ENCODE peak calls at places on chromosomes 12 and 14, in six cellular contexts. One of them, this sample, is unnamed.

GRCh38 chr12:58364389-58365086 is 423.2 kb downstream of the ATP23 start:
- DNase-seq in IMR-90: peak; percentile 99
- DNase-seq in H1: no peak
- DNase-seq in mesendoderm: peak; percentile 56
- DNase-seq in H9: no peak
- DNase-seq in trophoblast cell: peak; percentile 30
- DNase-seq in this sample: no peak

GRCh38 chr12:104060791-104061190 is 3.5 kb upstream of the HCFC2 start:
- DNase-seq in IMR-90: no peak
- DNase-seq in H1: no peak
- DNase-seq in mesendoderm: no peak
- DNase-seq in H9: no peak
- DNase-seq in trophoblast cell: peak; percentile 50
- DNase-seq in this sample: no peak

GRCh38 chr12:3770891-3771290 is 18.0 kb upstream of the CRACR2A start:
- DNase-seq in IMR-90: peak; percentile 61
- DNase-seq in H1: no peak
- DNase-seq in mesendoderm: no peak
- DNase-seq in H9: no peak
- DNase-seq in trophoblast cell: no peak
- DNase-seq in this sample: no peak

GRCh38 chr12:17489452-17489851 is 600.5 kb downstream of the RERGL start:
- DNase-seq in IMR-90: no peak
- DNase-seq in H1: no peak
- DNase-seq in mesendoderm: peak; percentile 13
- DNase-seq in H9: peak; percentile 50
- DNase-seq in trophoblast cell: no peak
- DNase-seq in this sample: no peak

GRCh38 chr12:93333054-93333453 is 44.7 kb upstream of the NUDT4 start:
- DNase-seq in IMR-90: no peak
- DNase-seq in H1: no peak
- DNase-seq in mesendoderm: no peak
- DNase-seq in H9: no peak
- DNase-seq in trophoblast cell: no peak
- DNase-seq in this sample: no peak

GRCh38 chr12:24087294-24087693 is 137.8 kb upstream of the SOX5 start:
- DNase-seq in IMR-90: no peak
- DNase-seq in H1: no peak
- DNase-seq in mesendoderm: no peak
- DNase-seq in H9: no peak
- DNase-seq in trophoblast cell: no peak
- DNase-seq in this sample: no peak

GRCh38 chr12:78916845-78917480 is 52.4 kb downstream of the SYT1 start:
- DNase-seq in IMR-90: peak; percentile 40
- DNase-seq in H1: no peak
- DNase-seq in mesendoderm: peak; percentile 74
- DNase-seq in H9: no peak
- DNase-seq in trophoblast cell: peak; percentile 65
- DNase-seq in this sample: no peak

GRCh38 chr14:88562831-88563686 is at the start of gene ZC3H14:
- DNase-seq in IMR-90: peak; percentile 80
- DNase-seq in H1: no peak
- DNase-seq in mesendoderm: peak; percentile 93
- DNase-seq in H9: peak; percentile 90
- DNase-seq in trophoblast cell: peak; percentile 96
- DNase-seq in this sample: peak; percentile 93

GRCh38 chr12:60012659-60013058 is 416.8 kb downstream of the SLC16A7 start:
- DNase-seq in IMR-90: no peak
- DNase-seq in H1: no peak
- DNase-seq in mesendoderm: no peak
- DNase-seq in H9: no peak
- DNase-seq in trophoblast cell: no peak
- DNase-seq in this sample: no peak

GRCh38 chr12:60020068-60020467 is 424.2 kb downstream of the SLC16A7 start:
- DNase-seq in IMR-90: no peak
- DNase-seq in H1: no peak
- DNase-seq in mesendoderm: no peak
- DNase-seq in H9: no peak
- DNase-seq in trophoblast cell: no peak
- DNase-seq in this sample: no peak

GRCh38 chr12:60014441-60014840 is 418.6 kb downstream of the SLC16A7 start:
- DNase-seq in IMR-90: no peak
- DNase-seq in H1: no peak
- DNase-seq in mesendoderm: no peak
- DNase-seq in H9: no peak
- DNase-seq in trophoblast cell: no peak
- DNase-seq in this sample: no peak
- H3K4ac ChIP-seq in IMR-90: no peak overlapping the region
- H3K4ac ChIP-seq in H1: no peak overlapping the region
- H3K4ac ChIP-seq in mesendoderm: no peak overlapping the region
- H3K4ac ChIP-seq in H9: no peak overlapping the region
- H3K4ac ChIP-seq in trophoblast cell: no peak overlapping the region
- H3K4ac ChIP-seq in this sample: no peak overlapping the region

GRCh38 chr12:53326460-53327185 is 5.2 kb upstream of the AAAS start:
- DNase-seq in IMR-90: no peak
- DNase-seq in H1: no peak
- DNase-seq in mesendoderm: no peak
- DNase-seq in H9: no peak
- DNase-seq in trophoblast cell: no peak
- DNase-seq in this sample: no peak

GRCh38 chr12:53324779-53325538 is 3.5 kb upstream of the AAAS start:
- DNase-seq in IMR-90: peak; percentile 84
- DNase-seq in H1: no peak
- DNase-seq in mesendoderm: peak; percentile 89
- DNase-seq in H9: peak; percentile 91
- DNase-seq in trophoblast cell: peak; percentile 90
- DNase-seq in this sample: peak; percentile 76

GRCh38 chr12:53324113-53324778 is 2.8 kb upstream of the AAAS start:
- DNase-seq in IMR-90: no peak
- DNase-seq in H1: no peak
- DNase-seq in mesendoderm: no peak
- DNase-seq in H9: peak; percentile 60
- DNase-seq in trophoblast cell: no peak
- DNase-seq in this sample: no peak

GRCh38 chr12:53327435-53328042 is 6.1 kb upstream of the AAAS start:
- DNase-seq in IMR-90: no peak
- DNase-seq in H1: no peak
- DNase-seq in mesendoderm: no peak
- DNase-seq in H9: no peak
- DNase-seq in trophoblast cell: peak; percentile 49
- DNase-seq in this sample: no peak

DNA sequence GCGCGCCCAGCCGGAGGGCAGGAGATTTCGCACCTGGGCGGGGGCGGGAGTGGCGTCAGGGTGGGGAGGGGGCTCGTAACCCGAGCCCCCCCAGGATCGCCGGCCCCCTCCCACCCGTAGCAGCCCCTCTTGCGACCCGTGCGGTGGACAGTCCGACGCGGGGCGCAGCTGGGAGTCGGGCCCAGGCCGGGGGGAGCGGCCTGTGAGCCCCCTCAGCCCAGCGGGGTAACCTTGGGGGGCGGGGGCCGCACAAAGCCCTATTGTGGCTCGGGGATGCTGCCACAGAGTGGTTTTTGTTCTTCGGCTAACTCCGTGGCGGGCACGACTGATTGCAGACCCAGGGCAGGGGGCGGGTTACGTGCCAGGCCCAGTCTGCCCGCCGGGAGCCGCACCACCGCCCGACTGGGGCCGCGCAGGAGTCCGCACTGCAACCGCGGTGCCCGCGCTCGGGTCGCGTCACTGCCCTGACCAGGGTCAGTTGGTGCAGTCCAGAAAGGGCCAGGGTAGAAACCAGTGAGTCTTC is 4.2 kb upstream of the AAAS start:
- DNase-seq in IMR-90: no peak
- DNase-seq in H1: no peak
- DNase-seq in mesendoderm: peak; percentile 32
- DNase-seq in H9: peak; percentile 60
- DNase-seq in trophoblast cell: peak; percentile 37
- DNase-seq in this sample: no peak
- H3K4ac ChIP-seq in IMR-90: peak overlapping the region; percentile 51
- H3K4ac ChIP-seq in H1: no peak overlapping the region
- H3K4ac ChIP-seq in mesendoderm: peak overlapping the region; percentile 98
- H3K4ac ChIP-seq in H9: no peak overlapping the region
- H3K4ac ChIP-seq in trophoblast cell: no peak overlapping the region
- H3K4ac ChIP-seq in this sample: peak overlapping the region; percentile 47

GRCh38 chr14:63941023-63941422 is 88.2 kb downstream of the SYNE2 start:
- DNase-seq in IMR-90: no peak
- DNase-seq in H1: no peak
- DNase-seq in mesendoderm: no peak
- DNase-seq in H9: no peak
- DNase-seq in trophoblast cell: no peak
- DNase-seq in this sample: no peak

GRCh38 chr14:63939006-63939270 is 86.1 kb downstream of the SYNE2 start:
- DNase-seq in IMR-90: no peak
- DNase-seq in H1: no peak
- DNase-seq in mesendoderm: no peak
- DNase-seq in H9: no peak
- DNase-seq in trophoblast cell: no peak
- DNase-seq in this sample: no peak

GRCh38 chr14:63933701-63934100 is 80.9 kb downstream of the SYNE2 start:
- DNase-seq in IMR-90: no peak
- DNase-seq in H1: no peak
- DNase-seq in mesendoderm: no peak
- DNase-seq in H9: no peak
- DNase-seq in trophoblast cell: no peak
- DNase-seq in this sample: peak; percentile 33

GRCh38 chr14:63940387-63940786 is 87.6 kb downstream of the SYNE2 start:
- DNase-seq in IMR-90: no peak
- DNase-seq in H1: no peak
- DNase-seq in mesendoderm: no peak
- DNase-seq in H9: no peak
- DNase-seq in trophoblast cell: no peak
- DNase-seq in this sample: no peak

DNA sequence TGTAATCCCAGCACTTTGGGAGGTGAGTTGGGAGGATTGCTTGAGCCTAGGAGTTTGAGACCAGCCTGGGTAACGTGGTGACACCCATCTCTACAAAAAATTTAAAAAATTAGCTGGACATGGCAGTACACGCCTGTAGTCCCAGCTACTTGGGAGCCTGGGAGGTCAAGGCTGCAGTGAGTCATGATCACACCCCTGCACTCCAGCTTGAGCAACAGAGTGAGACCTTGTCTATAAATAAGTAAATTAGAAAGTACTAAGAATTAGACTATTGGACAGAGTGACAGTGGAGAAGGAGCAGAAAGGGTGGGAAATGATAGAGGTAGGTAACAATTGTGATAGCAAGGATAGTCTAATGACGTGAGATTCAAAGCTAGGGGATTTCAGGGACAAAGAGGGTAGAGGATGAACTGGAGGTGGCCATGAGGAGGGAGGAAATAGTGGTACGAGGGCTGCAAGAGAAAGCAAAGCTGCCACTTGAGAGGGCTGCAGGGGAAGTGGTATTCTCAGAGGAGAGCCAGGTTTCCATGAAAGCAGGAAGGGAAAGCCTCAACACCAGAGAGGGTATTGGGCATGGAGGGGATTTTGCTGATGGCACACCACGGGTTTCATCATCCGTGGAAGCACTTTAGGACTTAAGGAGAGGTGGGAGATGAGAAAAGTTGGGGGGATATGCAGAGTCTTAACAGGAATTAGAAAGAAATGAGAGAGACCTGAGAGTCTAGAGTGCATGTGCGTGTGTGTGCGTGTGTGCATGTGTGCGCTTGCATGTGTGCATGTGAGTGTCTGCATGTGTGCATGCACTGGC is 85.6 kb downstream of the SYNE2 start:
- DNase-seq in IMR-90: peak; percentile 2
- DNase-seq in H1: no peak
- DNase-seq in mesendoderm: no peak
- DNase-seq in H9: no peak
- DNase-seq in trophoblast cell: peak; percentile 58
- DNase-seq in this sample: no peak
- H3K4ac ChIP-seq in IMR-90: no peak overlapping the region
- H3K4ac ChIP-seq in H1: no peak overlapping the region
- H3K4ac ChIP-seq in mesendoderm: no peak overlapping the region
- H3K4ac ChIP-seq in H9: no peak overlapping the region
- H3K4ac ChIP-seq in trophoblast cell: no peak overlapping the region
- H3K4ac ChIP-seq in this sample: no peak overlapping the region

GRCh38 chr12:6970096-6970527 is 352 bp downstream of the PHB2 start:
- DNase-seq in IMR-90: no peak
- DNase-seq in H1: no peak
- DNase-seq in mesendoderm: peak; percentile 37
- DNase-seq in H9: no peak
- DNase-seq in trophoblast cell: peak; percentile 27
- DNase-seq in this sample: no peak
- H3K4ac ChIP-seq in IMR-90: peak overlapping the region; percentile 94
- H3K4ac ChIP-seq in H1: peak overlapping the region; percentile 0
- H3K4ac ChIP-seq in mesendoderm: peak overlapping the region; percentile 83
- H3K4ac ChIP-seq in H9: no peak overlapping the region
- H3K4ac ChIP-seq in trophoblast cell: peak overlapping the region; percentile 25
- H3K4ac ChIP-seq in this sample: peak overlapping the region; percentile 13

GRCh38 chr12:106090586-106091411 is 48.0 kb downstream of the NUAK1 start:
- DNase-seq in IMR-90: peak; percentile 86
- DNase-seq in H1: no peak
- DNase-seq in mesendoderm: no peak
- DNase-seq in H9: no peak
- DNase-seq in trophoblast cell: no peak
- DNase-seq in this sample: no peak

GRCh38 chr12:106094304-106094703 is 44.5 kb downstream of the NUAK1 start:
- DNase-seq in IMR-90: no peak
- DNase-seq in H1: no peak
- DNase-seq in mesendoderm: no peak
- DNase-seq in H9: no peak
- DNase-seq in trophoblast cell: no peak
- DNase-seq in this sample: no peak

GRCh38 chr12:106089935-106090334 is 48.8 kb downstream of the NUAK1 start:
- DNase-seq in IMR-90: no peak
- DNase-seq in H1: no peak
- DNase-seq in mesendoderm: no peak
- DNase-seq in H9: no peak
- DNase-seq in trophoblast cell: no peak
- DNase-seq in this sample: no peak

GRCh38 chr12:106093246-106093645 is 45.5 kb downstream of the NUAK1 start:
- DNase-seq in IMR-90: no peak
- DNase-seq in H1: no peak
- DNase-seq in mesendoderm: no peak
- DNase-seq in H9: no peak
- DNase-seq in trophoblast cell: no peak
- DNase-seq in this sample: no peak

GRCh38 chr12:106091421-106091820 is 47.3 kb downstream of the NUAK1 start:
- DNase-seq in IMR-90: no peak
- DNase-seq in H1: no peak
- DNase-seq in mesendoderm: no peak
- DNase-seq in H9: no peak
- DNase-seq in trophoblast cell: no peak
- DNase-seq in this sample: no peak
- H3K4ac ChIP-seq in IMR-90: peak overlapping the region; percentile 19
- H3K4ac ChIP-seq in H1: no peak overlapping the region
- H3K4ac ChIP-seq in mesendoderm: no peak overlapping the region
- H3K4ac ChIP-seq in H9: no peak overlapping the region
- H3K4ac ChIP-seq in trophoblast cell: peak overlapping the region; percentile 60
- H3K4ac ChIP-seq in this sample: no peak overlapping the region

GRCh38 chr12:106080111-106080732 is 58.5 kb downstream of the NUAK1 start:
- DNase-seq in IMR-90: peak; percentile 64
- DNase-seq in H1: no peak
- DNase-seq in mesendoderm: no peak
- DNase-seq in H9: no peak
- DNase-seq in trophoblast cell: peak; percentile 43
- DNase-seq in this sample: peak; percentile 56
- H3K4ac ChIP-seq in IMR-90: peak overlapping the region; percentile 80
- H3K4ac ChIP-seq in H1: no peak overlapping the region
- H3K4ac ChIP-seq in mesendoderm: no peak overlapping the region
- H3K4ac ChIP-seq in H9: no peak overlapping the region
- H3K4ac ChIP-seq in trophoblast cell: peak overlapping the region; percentile 66
- H3K4ac ChIP-seq in this sample: no peak overlapping the region

This sample was measured in neuronal stem cell.